ENCODE peak calls at places on chromosomes 13 and 19, in four cellular contexts. One of them, this sample, is unnamed.

GRCh38 chr19:36113895-36114762 is 546 bp downstream of the POLR2I start:
- DNase-seq in GM12878: no peak
- DNase-seq in K562: peak; percentile 36
- DNase-seq in HepG2: no peak
- DNase-seq in this sample: no peak

GRCh38 chr13:45238945-45239795 is 38.3 kb upstream of the KCTD4 start:
- DNase-seq in GM12878: no peak
- DNase-seq in K562: no peak
- DNase-seq in HepG2: no peak
- DNase-seq in this sample: no peak

GRCh38 chr13:32791545-32792172 is 205.4 kb downstream of the PDS5B start:
- DNase-seq in GM12878: peak; percentile 62
- DNase-seq in K562: no peak
- DNase-seq in HepG2: peak; percentile 30
- DNase-seq in this sample: no peak

GRCh38 chr13:51287758-51288157 is 51.7 kb upstream of the SERPINE3 start:
- DNase-seq in GM12878: no peak
- DNase-seq in K562: no peak
- DNase-seq in HepG2: no peak
- DNase-seq in this sample: no peak

GRCh38 chr19:15897026-15897737 is 692 bp downstream of the CYP4F2 start:
- DNase-seq in GM12878: no peak
- DNase-seq in K562: no peak
- DNase-seq in HepG2: no peak
- DNase-seq in this sample: no peak

GRCh38 chr19:56066152-56067023 is 54.7 kb downstream of the ZNF787 start:
- DNase-seq in GM12878: no peak
- DNase-seq in K562: peak; percentile 84
- DNase-seq in HepG2: peak; percentile 39
- DNase-seq in this sample: peak; percentile 86

GRCh38 chr13:28161370-28161769 is 23.0 kb downstream of the PAN3 start:
- DNase-seq in GM12878: no peak
- DNase-seq in K562: peak; percentile 33
- DNase-seq in HepG2: peak; percentile 68
- DNase-seq in this sample: no peak

GRCh38 chr19:3365447-3366103 is 808 bp upstream of the NFIC start:
- DNase-seq in GM12878: no peak
- DNase-seq in K562: no peak
- DNase-seq in HepG2: no peak
- DNase-seq in this sample: no peak

GRCh38 chr13:74575729-74576125 is 441.5 kb upstream of the KLF12 start:
- DNase-seq in GM12878: no peak
- DNase-seq in K562: peak; percentile 54
- DNase-seq in HepG2: no peak
- DNase-seq in this sample: peak; percentile 86

GRCh38 chr19:56839665-56840451 is 668 bp downstream of the PEG3 start:
- DNase-seq in GM12878: no peak
- DNase-seq in K562: no peak
- DNase-seq in HepG2: peak; percentile 95
- DNase-seq in this sample: no peak

GRCh38 chr19:38401148-38401547 is 1.7 kb upstream of the FAM98C start:
- DNase-seq in GM12878: no peak
- DNase-seq in K562: no peak
- DNase-seq in HepG2: peak; percentile 12
- DNase-seq in this sample: no peak

GRCh38 chr19:5997371-5997770 is 19.4 kb upstream of the RANBP3 start:
- DNase-seq in GM12878: no peak
- DNase-seq in K562: no peak
- DNase-seq in HepG2: no peak
- DNase-seq in this sample: no peak

GRCh38 chr19:49758292-49758691 is 4.8 kb downstream of the TSKS start:
- DNase-seq in GM12878: no peak
- DNase-seq in K562: no peak
- DNase-seq in HepG2: no peak
- DNase-seq in this sample: no peak
- TF ChIP-seq BHLHE40 in GM12878: no peak
- TF ChIP-seq BHLHE40 in K562: no peak
- TF ChIP-seq BHLHE40 in HepG2: no peak
- TF ChIP-seq BHLHE40 in this sample: no peak

GRCh38 chr19:50565984-50566903 is 2.0 kb downstream of the LRRC4B start:
- DNase-seq in GM12878: no peak
- DNase-seq in K562: no peak
- DNase-seq in HepG2: no peak
- DNase-seq in this sample: no peak
- TF ChIP-seq TARDBP in GM12878: no peak
- TF ChIP-seq TARDBP in K562: no peak
- TF ChIP-seq TARDBP in HepG2: no peak
- TF ChIP-seq TARDBP in this sample: no peak

GRCh38 chr13:35818577-35819165 is 312.5 kb downstream of the DCLK1 start:
- DNase-seq in GM12878: no peak
- DNase-seq in K562: peak; percentile 8
- DNase-seq in HepG2: peak; percentile 7
- DNase-seq in this sample: peak; percentile 44
- TF ChIP-seq BHLHE40 in GM12878: no peak
- TF ChIP-seq BHLHE40 in K562: no peak
- TF ChIP-seq BHLHE40 in HepG2: no peak
- TF ChIP-seq BHLHE40 in this sample: no peak

GRCh38 chr13:100809856-100810255 is 135.3 kb upstream of the TMTC4 start:
- DNase-seq in GM12878: no peak
- DNase-seq in K562: no peak
- DNase-seq in HepG2: no peak
- DNase-seq in this sample: no peak

GRCh38 chr13:100811906-100812305 is 137.3 kb upstream of the TMTC4 start:
- DNase-seq in GM12878: no peak
- DNase-seq in K562: no peak
- DNase-seq in HepG2: no peak
- DNase-seq in this sample: no peak

GRCh38 chr13:100810991-100811390 is 136.4 kb upstream of the TMTC4 start:
- DNase-seq in GM12878: no peak
- DNase-seq in K562: no peak
- DNase-seq in HepG2: no peak
- DNase-seq in this sample: no peak

GRCh38 chr13:100808848-100809247 is 134.3 kb upstream of the TMTC4 start:
- DNase-seq in GM12878: no peak
- DNase-seq in K562: no peak
- DNase-seq in HepG2: no peak
- DNase-seq in this sample: no peak

DNA sequence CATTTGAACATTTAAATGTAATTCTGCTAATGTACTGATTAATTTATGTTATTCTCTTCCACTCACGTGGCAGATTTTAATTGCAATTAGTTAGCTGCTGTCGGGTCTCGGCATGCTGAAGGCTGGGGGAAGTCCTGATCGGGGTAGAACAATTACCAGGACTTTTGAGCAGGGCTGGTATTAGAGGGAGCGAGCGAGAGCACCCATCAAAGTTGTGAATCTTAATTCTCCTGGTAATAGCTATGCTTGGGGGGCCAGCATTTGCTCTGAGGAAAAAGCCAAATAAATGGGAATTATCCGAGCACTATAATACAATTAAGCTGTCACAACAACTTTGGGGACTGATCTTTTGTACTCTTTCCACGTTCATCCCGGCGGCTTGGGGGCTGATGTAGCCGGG is 136.8 kb upstream of the TMTC4 start:
- DNase-seq in GM12878: no peak
- DNase-seq in K562: no peak
- DNase-seq in HepG2: no peak
- DNase-seq in this sample: no peak
- TF ChIP-seq TARDBP in GM12878: no peak
- TF ChIP-seq TARDBP in K562: no peak
- TF ChIP-seq TARDBP in HepG2: no peak
- TF ChIP-seq TARDBP in this sample: no peak